ENCODE peak calls at places on chromosomes 2 and 18, in four cellular contexts. P is body of pancreas; R is transverse colon; Q is CD8-positive, alpha-beta T cell. C is an unnamed sample.

GRCh38 chr2:112290638-112291037 is 15.2 kb downstream of the ZC3H6 start:
- DNase-seq in Q (no peak), P (no peak), R (no peak), C (no peak)

GRCh38 chr2:138180691-138181386 is 216.6 kb downstream of the HNMT start:
- DNase-seq in P (no peak), R (no peak), Q (no peak), C (no peak)

GRCh38 chr18:75521808-75522207 is 94.3 kb upstream of the SMIM21 start:
- DNase-seq in Q (no peak), P (no peak), R (no peak), C (no peak)

GRCh38 chr2:162623888-162624287 is 214.7 kb downstream of the KCNH7 start:
- DNase-seq in Q (no peak), R (no peak), P (no peak), C (no peak)

GRCh38 chr2:6228251-6228650 is 536.1 kb downstream of the SOX11 start:
- DNase-seq in R (no peak), P (no peak), Q (no peak), C (no peak)

GRCh38 chr2:37377187-37377532 is 32.7 kb downstream of the QPCT start:
- DNase-seq in P (no peak), R (no peak), Q (no peak), C (no peak)

GRCh38 chr2:240523451-240524281 is 34.1 kb downstream of the ANKMY1 start:
- DNase-seq in Q (no peak), P (no peak), R (no peak), C (no peak)

GRCh38 chr2:46878886-46879285 is 36.7 kb downstream of the MCFD2 start:
- DNase-seq in P (no peak), Q (no peak), R (no peak), C (no peak)

GRCh38 chr18:2883137-2883671 is 36.4 kb downstream of the EMILIN2 start:
- DNase-seq in R (peak; percentile 19), P (no peak), Q (peak; percentile 40), C (no peak)

GRCh38 chr2:1219901-1220691 is 193.2 kb upstream of the TPO start:
- DNase-seq in P (no peak), R (no peak), Q (no peak), C (no peak)
- H3K4me3 ChIP-seq in P (no peak overlapping the region), R (no peak overlapping the region), Q (no peak overlapping the region), C (no peak overlapping the region)

DNA sequence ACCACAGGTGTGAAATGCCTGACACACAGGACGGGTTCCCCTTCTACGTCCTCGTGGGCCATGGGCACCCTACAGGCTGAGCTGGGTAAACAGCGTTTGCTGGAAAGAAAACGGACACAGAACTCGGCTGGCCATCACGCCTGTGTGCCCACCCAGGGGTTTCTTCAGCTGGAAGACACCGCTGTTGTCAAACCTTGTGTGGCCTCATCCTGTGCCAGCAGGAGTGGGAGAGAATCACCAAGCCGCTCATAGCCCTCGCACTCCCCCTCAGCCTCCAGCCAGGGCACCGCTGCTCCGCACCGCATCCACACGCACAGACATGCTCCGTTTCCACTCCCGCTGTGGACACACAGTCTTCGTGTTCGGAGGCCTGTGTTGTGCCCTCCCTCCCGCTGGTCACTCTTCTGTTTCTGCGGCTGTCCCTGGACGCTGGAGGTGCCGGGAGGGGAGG is 161.4 kb downstream of the PXDN start:
- DNase-seq in P (no peak), Q (no peak), R (no peak), C (no peak)
- TF ChIP-seq CTCF in P (no peak), Q (no peak), R (no peak), C (no peak)

GRCh38 chr2:64999754-65000153 is 10.6 kb downstream of the SLC1A4 start:
- DNase-seq in P (no peak), R (no peak), Q (no peak), C (no peak)
- H3K36me3 ChIP-seq in P (no peaks in the 10 kb centered on the region), R (no peaks in the 10 kb centered on the region), Q (no peaks in the 10 kb centered on the region), C (no peaks in the 10 kb centered on the region)

DNA sequence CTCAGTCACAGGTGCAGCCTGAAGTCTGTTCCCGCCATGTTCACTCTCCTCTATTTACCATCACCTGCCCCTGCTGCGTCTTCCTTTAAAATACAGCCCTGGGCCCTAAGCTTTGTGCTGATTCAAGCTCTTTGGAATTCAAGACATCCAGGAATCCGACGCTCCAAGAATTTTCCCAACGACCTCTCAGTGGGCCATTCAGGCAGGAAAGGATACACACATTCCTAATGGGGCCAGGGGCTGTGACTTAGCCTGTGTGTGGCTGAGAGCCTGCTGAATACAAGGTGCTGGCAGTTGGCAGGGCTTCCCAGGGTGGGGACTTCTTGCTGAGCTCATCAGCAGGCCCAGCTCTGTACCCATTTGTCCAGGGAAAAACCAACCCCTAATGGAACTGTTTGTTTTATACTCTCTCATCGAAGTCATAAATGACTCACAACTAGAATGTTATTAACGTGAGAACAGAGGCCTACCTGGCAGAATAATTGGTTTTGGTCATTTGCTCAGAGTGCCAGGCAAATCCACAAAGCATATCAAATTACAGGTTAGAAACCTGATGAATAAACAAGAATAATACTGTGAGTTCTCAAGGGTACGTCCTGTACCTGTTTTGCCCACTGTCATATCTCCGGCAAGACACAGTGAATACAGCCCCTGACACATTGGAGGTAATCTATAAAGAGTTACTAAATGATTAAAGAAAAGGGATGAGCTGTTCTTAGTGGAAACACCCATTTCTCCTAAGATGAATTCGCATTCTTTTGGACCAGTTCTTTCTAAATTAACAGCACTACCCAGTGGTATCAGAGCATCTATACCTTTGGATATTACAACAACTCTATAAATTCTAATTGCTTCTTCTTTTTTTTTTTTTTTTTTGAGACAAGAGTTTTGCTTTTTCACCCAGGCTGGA is 12.6 kb upstream of the KCMF1 start:
- DNase-seq in R (peak; percentile 55), Q (no peak), P (peak; percentile 87), C (peak; percentile 78)
- H3K4me3 ChIP-seq in R (no peak overlapping the region), Q (no peak overlapping the region), P (no peak overlapping the region), C (no peak overlapping the region)

GRCh38 chr2:175181104-175181876 is at the start of gene ATP5MC3:
- DNase-seq in R (peak; percentile 96), Q (peak; percentile 85), P (peak; percentile 94), C (peak; percentile 96)
- TF ChIP-seq CTCF in R (no peak), Q (no peak), P (peak; percentile 17), C (no peak)

GRCh38 chr2:65101071-65101470 is 28.8 kb downstream of the RAB1A start:
- DNase-seq in Q (no peak), P (no peak), R (no peak), C (no peak)
- H3K36me3 ChIP-seq in Q (peaks cover 12% of the 10 kb centered on the region), P (peaks cover 3% of the 10 kb centered on the region), R (no peaks in the 10 kb centered on the region), C (no peaks in the 10 kb centered on the region)